ENCODE peak calls at places on chromosomes 1 and 21, in six cellular contexts. G is HL-60; X is NCI-H1092; T is lower leg skin; E is stromal cell of bone marrow; U is activated naive CD4-positive, alpha-beta T cell. H is an unnamed sample.
A peak's percentile ranks its signal among the peaks of the same experiment; 100 is the strongest.

GRCh38 chr1:93908394-93909145 is 660 bp downstream of the GCLM start:
- DNase-seq in G (peak; percentile 36), X (no peak), T (no peak), E (no peak), U (peak; percentile 18), H (peak; percentile 35)

GRCh38 chr1:220917535-220918209 is 38.4 kb downstream of the HLX start:
- DNase-seq in G (no peak), X (no peak), T (no peak), E (no peak), U (no peak), H (no peak)

GRCh38 chr1:148353461-148354283 is 129.4 kb downstream of the PPIAL4G start:
- DNase-seq in G (no peak), X (no peak), T (no peak), E (peak; percentile 43), U (no peak), H (no peak)

GRCh38 chr1:108643492-108644333 is 17.2 kb downstream of the HENMT1 start:
- DNase-seq in G (peak; percentile 77), X (peak; percentile 60), T (no peak), E (peak; percentile 61), U (no peak), H (peak; percentile 47)

GRCh38 chr1:200659269-200659668 is 10.4 kb downstream of the DDX59 start:
- DNase-seq in G (no peak), X (no peak), T (no peak), E (no peak), U (no peak), H (no peak)

GRCh38 chr1:219575563-219575962 is 37.3 kb downstream of the ZC3H11B start:
- DNase-seq in G (no peak), X (no peak), T (no peak), E (no peak), U (no peak), H (no peak)

GRCh38 chr1:93591833-93592635 is 89.6 kb downstream of the BCAR3 start:
- DNase-seq in G (peak; percentile 37), X (peak; percentile 96), T (peak; percentile 83), E (no peak), U (no peak), H (no peak)

GRCh38 chr1:31939484-31940329 is 1.5 kb upstream of the PTP4A2 start:
- DNase-seq in G (peak; percentile 92), X (no peak), T (peak; percentile 87), E (peak; percentile 64), U (no peak), H (peak; percentile 71)

GRCh38 chr1:156140879-156141707 is 12.3 kb upstream of the SEMA4A start:
- DNase-seq in G (no peak), X (no peak), T (no peak), E (no peak), U (no peak), H (no peak)

GRCh38 chr21:45534591-45535331 is 7.5 kb downstream of the SLC19A1 start:
- DNase-seq in G (peak; percentile 73), X (peak; percentile 58), T (peak; percentile 84), E (no peak), U (no peak), H (no peak)

GRCh38 chr1:25833158-25833557 is 13.4 kb downstream of the MTFR1L start:
- DNase-seq in G (no peak), X (no peak), T (no peak), E (no peak), U (no peak), H (no peak)

GRCh38 chr1:82517586-82517985 is 716.9 kb downstream of the ADGRL2 start:
- DNase-seq in G (no peak), X (no peak), T (peak; percentile 84), E (no peak), U (no peak), H (no peak)

GRCh38 chr1:161013104-161013590 is 7.8 kb downstream of the F11R start:
- DNase-seq in G (no peak), X (no peak), T (no peak), E (no peak), U (no peak), H (no peak)

GRCh38 chr1:64482128-64482527 is 12.2 kb downstream of the CACHD1 start:
- DNase-seq in G (no peak), X (no peak), T (no peak), E (no peak), U (no peak), H (no peak)

GRCh38 chr1:93692983-93693591 is 11.4 kb upstream of the BCAR3 start:
- DNase-seq in G (no peak), X (no peak), T (peak; percentile 85), E (peak; percentile 77), U (no peak), H (no peak)

GRCh38 chr1:224267922-224268321 is 62.0 kb downstream of the NVL start:
- DNase-seq in G (no peak), X (no peak), T (no peak), E (no peak), U (no peak), H (no peak)